ENCODE peak calls at places on chromosomes 7 and 10, in nine cellular contexts. One of them, this sample, is unnamed.

GRCh38 chr10:86205086-86205760 is 161.4 kb downstream of the GRID1 start:
- DNase-seq in IMR-90: no peak
- DNase-seq in cardiac muscle cell: no peak
- DNase-seq in transverse colon: no peak
- DNase-seq in lung: no peak
- DNase-seq in stomach: no peak
- DNase-seq in psoas muscle: no peak
- DNase-seq in neural progenitor cell: no peak
- DNase-seq in fibroblast of lung: no peak
- DNase-seq in this sample: peak

GRCh38 chr7:4288791-4289190 is 393.3 kb upstream of the FOXK1 start:
- DNase-seq in IMR-90: no peak
- DNase-seq in cardiac muscle cell: no peak
- DNase-seq in transverse colon: no peak
- DNase-seq in lung: no peak
- DNase-seq in stomach: no peak
- DNase-seq in psoas muscle: no peak
- DNase-seq in neural progenitor cell: no peak
- DNase-seq in fibroblast of lung: no peak
- DNase-seq in this sample: no peak

GRCh38 chr7:80851896-80852476 is 66.9 kb downstream of the SEMA3C start:
- DNase-seq in IMR-90: peak
- DNase-seq in cardiac muscle cell: peak
- DNase-seq in transverse colon: no peak
- DNase-seq in lung: no peak
- DNase-seq in stomach: no peak
- DNase-seq in psoas muscle: no peak
- DNase-seq in neural progenitor cell: no peak
- DNase-seq in fibroblast of lung: peak
- DNase-seq in this sample: no peak

GRCh38 chr10:70652761-70653657 is 19.3 kb upstream of the ADAMTS14 start:
- DNase-seq in IMR-90: peak
- DNase-seq in cardiac muscle cell: peak
- DNase-seq in transverse colon: no peak
- DNase-seq in lung: no peak
- DNase-seq in stomach: no peak
- DNase-seq in psoas muscle: peak
- DNase-seq in neural progenitor cell: no peak
- DNase-seq in fibroblast of lung: peak
- DNase-seq in this sample: no peak

GRCh38 chr10:84668186-84668763 is 339.9 kb downstream of the CCSER2 start:
- DNase-seq in IMR-90: no peak
- DNase-seq in cardiac muscle cell: no peak
- DNase-seq in transverse colon: no peak
- DNase-seq in lung: no peak
- DNase-seq in stomach: no peak
- DNase-seq in psoas muscle: no peak
- DNase-seq in neural progenitor cell: no peak
- DNase-seq in fibroblast of lung: no peak
- DNase-seq in this sample: no peak

GRCh38 chr7:46468753-46469356 is 547.8 kb upstream of the IGFBP3 start:
- DNase-seq in IMR-90: peak
- DNase-seq in cardiac muscle cell: peak
- DNase-seq in transverse colon: no peak
- DNase-seq in lung: no peak
- DNase-seq in stomach: no peak
- DNase-seq in psoas muscle: no peak
- DNase-seq in neural progenitor cell: peak
- DNase-seq in fibroblast of lung: peak
- DNase-seq in this sample: no peak

GRCh38 chr7:156892086-156892800 is 740 bp downstream of the LMBR1 start:
- DNase-seq in IMR-90: no peak
- DNase-seq in cardiac muscle cell: peak
- DNase-seq in transverse colon: peak
- DNase-seq in lung: peak
- DNase-seq in stomach: peak
- DNase-seq in psoas muscle: peak
- DNase-seq in neural progenitor cell: peak
- DNase-seq in fibroblast of lung: peak
- DNase-seq in this sample: no peak

GRCh38 chr10:46218921-46219320 is 67.9 kb upstream of the ANTXRL start:
- DNase-seq in IMR-90: no peak
- DNase-seq in cardiac muscle cell: peak
- DNase-seq in transverse colon: no peak
- DNase-seq in lung: no peak
- DNase-seq in stomach: no peak
- DNase-seq in psoas muscle: no peak
- DNase-seq in neural progenitor cell: no peak
- DNase-seq in fibroblast of lung: no peak
- DNase-seq in this sample: no peak

GRCh38 chr7:158587425-158588084 is at the start of gene PTPRN2:
- DNase-seq in IMR-90: peak
- DNase-seq in cardiac muscle cell: peak
- DNase-seq in transverse colon: peak
- DNase-seq in lung: peak
- DNase-seq in stomach: peak
- DNase-seq in psoas muscle: peak
- DNase-seq in neural progenitor cell: peak
- DNase-seq in fibroblast of lung: peak
- DNase-seq in this sample: no peak

GRCh38 chr7:158586499-158587191 is 978 bp downstream of the PTPRN2 start:
- DNase-seq in IMR-90: no peak
- DNase-seq in cardiac muscle cell: no peak
- DNase-seq in transverse colon: no peak
- DNase-seq in lung: no peak
- DNase-seq in stomach: peak
- DNase-seq in psoas muscle: no peak
- DNase-seq in neural progenitor cell: peak
- DNase-seq in fibroblast of lung: no peak
- DNase-seq in this sample: peak

GRCh38 chr7:158588878-158589442 is 1.3 kb upstream of the PTPRN2 start:
- DNase-seq in IMR-90: no peak
- DNase-seq in cardiac muscle cell: no peak
- DNase-seq in transverse colon: no peak
- DNase-seq in lung: no peak
- DNase-seq in stomach: no peak
- DNase-seq in psoas muscle: no peak
- DNase-seq in neural progenitor cell: no peak
- DNase-seq in fibroblast of lung: no peak
- DNase-seq in this sample: no peak

GRCh38 chr7:158589653-158590052 is 2.0 kb upstream of the PTPRN2 start:
- DNase-seq in IMR-90: no peak
- DNase-seq in cardiac muscle cell: no peak
- DNase-seq in transverse colon: no peak
- DNase-seq in lung: no peak
- DNase-seq in stomach: no peak
- DNase-seq in psoas muscle: no peak
- DNase-seq in neural progenitor cell: no peak
- DNase-seq in fibroblast of lung: no peak
- DNase-seq in this sample: no peak

DNA sequence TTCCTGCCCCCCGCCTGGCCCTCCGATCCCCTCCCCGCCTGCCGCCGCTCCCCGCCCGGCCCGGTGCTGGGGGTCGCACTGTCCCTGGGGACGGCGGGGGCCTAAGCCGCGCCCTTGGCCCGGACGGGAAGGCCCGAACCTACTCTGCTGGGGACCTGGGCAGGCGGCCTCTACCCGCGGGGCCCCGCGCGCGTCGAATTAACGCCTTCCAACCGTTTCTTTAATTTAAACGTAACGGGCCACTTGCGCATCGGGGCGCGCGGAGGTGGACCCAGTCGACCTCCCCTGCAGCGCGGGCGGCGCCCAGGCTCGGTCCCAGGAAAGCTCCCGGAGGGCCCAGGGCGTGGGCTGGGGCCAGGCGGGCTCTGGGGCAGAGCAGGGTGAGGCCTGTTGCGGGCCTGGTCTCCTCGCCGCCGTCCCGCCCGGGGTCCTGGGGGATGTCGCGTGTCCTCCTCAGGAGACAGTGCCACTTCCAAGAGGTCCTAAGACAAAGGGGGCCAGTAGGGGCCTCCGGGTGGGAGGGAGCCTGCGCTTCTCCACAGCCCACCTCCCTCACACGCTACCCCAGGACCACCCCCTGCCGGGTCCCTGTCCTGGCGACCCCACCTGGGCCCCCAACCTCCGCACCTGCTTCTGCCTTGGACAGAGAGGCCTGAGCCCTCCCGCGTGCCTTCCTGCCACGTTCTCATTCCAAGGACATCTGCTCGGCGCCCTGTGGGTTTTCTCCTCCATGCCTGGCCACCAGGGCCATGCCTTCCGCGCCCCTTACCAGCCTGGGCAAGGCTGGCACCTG is 658 bp upstream of the PTPRN2 start:
- DNase-seq in IMR-90: no peak
- DNase-seq in cardiac muscle cell: no peak
- DNase-seq in transverse colon: no peak
- DNase-seq in lung: no peak
- DNase-seq in stomach: no peak
- DNase-seq in psoas muscle: no peak
- DNase-seq in neural progenitor cell: peak
- DNase-seq in fibroblast of lung: no peak
- DNase-seq in this sample: no peak
- H3K4me3 ChIP-seq in IMR-90: peak
- H3K4me3 ChIP-seq in cardiac muscle cell: peak
- H3K4me3 ChIP-seq in transverse colon: peak
- H3K4me3 ChIP-seq in lung: no peak
- H3K4me3 ChIP-seq in stomach: peak
- H3K4me3 ChIP-seq in psoas muscle: peak
- H3K4me3 ChIP-seq in neural progenitor cell: peak
- H3K4me3 ChIP-seq in fibroblast of lung: peak
- H3K4me3 ChIP-seq in this sample: peak

DNA sequence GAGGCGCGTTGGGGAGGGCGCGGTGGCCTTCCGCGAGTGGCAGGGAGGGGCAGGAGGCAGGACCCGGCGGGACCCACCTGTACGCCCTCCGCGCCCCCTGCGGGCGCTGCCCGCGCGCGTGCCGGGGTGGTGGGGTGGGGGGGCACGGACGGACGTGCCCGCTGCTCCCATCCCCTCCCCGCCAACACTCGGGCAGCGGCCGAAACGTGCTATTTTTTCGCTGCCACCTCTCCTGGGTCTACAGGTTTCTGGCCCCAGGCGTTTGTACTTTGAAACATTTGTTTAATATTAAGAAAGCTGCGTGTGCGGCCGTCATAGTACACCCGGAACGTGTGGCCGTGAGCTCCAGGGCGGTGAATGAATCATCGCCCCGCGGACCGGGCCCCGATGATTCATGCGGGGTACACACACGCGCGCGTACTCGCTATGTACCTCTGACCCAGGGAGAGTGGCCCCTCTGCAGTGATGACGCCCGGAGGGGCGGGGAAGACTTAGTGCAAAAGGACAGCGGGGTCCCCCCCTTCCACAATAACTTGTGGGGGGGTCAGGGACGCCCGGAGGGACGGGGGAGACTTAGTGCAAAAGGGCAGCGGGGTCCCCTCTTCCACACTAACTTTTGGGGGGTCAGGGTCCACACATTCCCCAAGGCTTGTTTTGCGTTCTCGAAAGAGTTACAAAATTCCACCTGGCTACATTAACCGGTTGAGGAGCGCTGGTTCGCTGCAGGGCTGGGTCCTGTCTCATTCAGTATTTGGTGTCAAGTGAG is 56.6 kb upstream of the PCGF5 start:
- DNase-seq in IMR-90: peak
- DNase-seq in cardiac muscle cell: peak
- DNase-seq in transverse colon: peak
- DNase-seq in lung: peak
- DNase-seq in stomach: peak
- DNase-seq in psoas muscle: peak
- DNase-seq in neural progenitor cell: peak
- DNase-seq in fibroblast of lung: peak
- DNase-seq in this sample: no peak
- TF ChIP-seq CTCF in IMR-90: no peak
- TF ChIP-seq CTCF in cardiac muscle cell: peak
- TF ChIP-seq CTCF in transverse colon: no peak
- TF ChIP-seq CTCF in lung: no peak
- TF ChIP-seq CTCF in stomach: no peak
- TF ChIP-seq CTCF in psoas muscle: no peak
- TF ChIP-seq CTCF in neural progenitor cell: no peak
- TF ChIP-seq CTCF in fibroblast of lung: no peak
- TF ChIP-seq CTCF in this sample: no peak

GRCh38 chr10:132962623-132963429 is 20.5 kb upstream of the CFAP46 start:
- DNase-seq in IMR-90: peak
- DNase-seq in cardiac muscle cell: peak
- DNase-seq in transverse colon: no peak
- DNase-seq in lung: no peak
- DNase-seq in stomach: no peak
- DNase-seq in psoas muscle: no peak
- DNase-seq in neural progenitor cell: no peak
- DNase-seq in fibroblast of lung: peak
- DNase-seq in this sample: no peak

GRCh38 chr10:132965411-132966057 is 23.2 kb upstream of the CFAP46 start:
- DNase-seq in IMR-90: no peak
- DNase-seq in cardiac muscle cell: no peak
- DNase-seq in transverse colon: no peak
- DNase-seq in lung: peak
- DNase-seq in stomach: no peak
- DNase-seq in psoas muscle: peak
- DNase-seq in neural progenitor cell: no peak
- DNase-seq in fibroblast of lung: no peak
- DNase-seq in this sample: no peak

GRCh38 chr10:132961864-132962622 is 19.7 kb upstream of the CFAP46 start:
- DNase-seq in IMR-90: peak
- DNase-seq in cardiac muscle cell: peak
- DNase-seq in transverse colon: peak
- DNase-seq in lung: peak
- DNase-seq in stomach: peak
- DNase-seq in psoas muscle: peak
- DNase-seq in neural progenitor cell: peak
- DNase-seq in fibroblast of lung: peak
- DNase-seq in this sample: no peak

GRCh38 chr10:132964231-132964630 is 21.9 kb upstream of the CFAP46 start:
- DNase-seq in IMR-90: no peak
- DNase-seq in cardiac muscle cell: no peak
- DNase-seq in transverse colon: no peak
- DNase-seq in lung: no peak
- DNase-seq in stomach: no peak
- DNase-seq in psoas muscle: peak
- DNase-seq in neural progenitor cell: no peak
- DNase-seq in fibroblast of lung: no peak
- DNase-seq in this sample: no peak

GRCh38 chr10:132963430-132963960 is 21.1 kb upstream of the CFAP46 start:
- DNase-seq in IMR-90: no peak
- DNase-seq in cardiac muscle cell: no peak
- DNase-seq in transverse colon: no peak
- DNase-seq in lung: no peak
- DNase-seq in stomach: no peak
- DNase-seq in psoas muscle: peak
- DNase-seq in neural progenitor cell: no peak
- DNase-seq in fibroblast of lung: no peak
- DNase-seq in this sample: no peak
- H3K4me3 ChIP-seq in IMR-90: no peak
- H3K4me3 ChIP-seq in cardiac muscle cell: no peak
- H3K4me3 ChIP-seq in transverse colon: no peak
- H3K4me3 ChIP-seq in lung: no peak
- H3K4me3 ChIP-seq in stomach: no peak
- H3K4me3 ChIP-seq in psoas muscle: no peak
- H3K4me3 ChIP-seq in neural progenitor cell: no peak
- H3K4me3 ChIP-seq in fibroblast of lung: no peak
- H3K4me3 ChIP-seq in this sample: no peak

DNA sequence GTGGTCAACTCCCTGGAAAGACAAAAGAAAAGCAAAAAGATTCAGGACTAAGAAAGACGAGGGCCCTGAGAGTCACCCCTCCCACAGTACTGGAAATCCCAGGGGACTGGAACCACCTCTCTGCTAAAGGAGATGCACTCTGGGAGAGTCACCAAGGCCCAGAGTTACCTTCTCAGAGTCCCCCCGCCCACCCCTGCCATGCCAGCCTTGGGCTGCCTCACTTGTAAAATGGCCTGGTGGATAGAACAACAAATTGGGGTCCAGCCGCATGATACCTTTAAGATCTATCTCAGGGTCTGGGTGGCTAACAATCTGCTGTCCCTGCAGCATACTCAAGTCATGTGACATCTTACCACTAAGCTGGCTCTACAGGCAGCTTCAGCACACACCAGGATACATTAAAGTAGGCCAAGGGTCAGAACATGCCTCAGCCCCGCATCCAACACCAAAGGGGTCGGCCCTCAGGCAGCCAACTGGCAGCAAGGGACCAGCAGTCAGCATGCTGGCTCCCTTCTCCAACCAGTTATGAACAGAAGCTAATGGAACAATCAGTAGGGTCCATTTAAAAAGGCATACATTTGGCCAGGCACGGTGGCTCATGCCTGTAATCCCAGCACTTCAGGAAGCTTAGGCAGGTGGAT is 37.2 kb downstream of the FAM53B start:
- DNase-seq in IMR-90: no peak
- DNase-seq in cardiac muscle cell: no peak
- DNase-seq in transverse colon: no peak
- DNase-seq in lung: no peak
- DNase-seq in stomach: no peak
- DNase-seq in psoas muscle: no peak
- DNase-seq in neural progenitor cell: no peak
- DNase-seq in fibroblast of lung: no peak
- DNase-seq in this sample: no peak
- TF ChIP-seq CTCF in IMR-90: no peak
- TF ChIP-seq CTCF in cardiac muscle cell: no peak
- TF ChIP-seq CTCF in transverse colon: no peak
- TF ChIP-seq CTCF in lung: no peak
- TF ChIP-seq CTCF in stomach: no peak
- TF ChIP-seq CTCF in psoas muscle: no peak
- TF ChIP-seq CTCF in neural progenitor cell: no peak
- TF ChIP-seq CTCF in fibroblast of lung: no peak
- TF ChIP-seq CTCF in this sample: no peak